ENCODE peak calls at places on chromosomes 6 and 20, in four cellular contexts. O is AG10803, P is cardiac fibroblast, S is OCI-LY7. L is an unnamed sample.

GRCh38 chr20:34558320-34559202 is at the start of gene MAP1LC3A:
- DNase-seq in O (peak), P (peak), S (no peak), L (peak)

GRCh38 chr6:154614101-154614500 is 103.6 kb upstream of the CNKSR3 start:
- DNase-seq in O (peak), P (peak), S (no peak), L (peak)

GRCh38 chr6:38259736-38260135 is 380.0 kb downstream of the BTBD9 start:
- DNase-seq in O (peak), P (peak), S (no peak), L (peak)

GRCh38 chr20:21435576-21435975 is 38.2 kb upstream of the NKX2-4 start:
- DNase-seq in O (peak), P (no peak), S (no peak), L (peak)

GRCh38 chr6:168034537-168034936 is 37.1 kb downstream of the KIF25 start:
- DNase-seq in O (no peak), P (no peak), S (no peak), L (no peak)

GRCh38 chr6:49264496-49264895 is 198.6 kb downstream of the MMUT start:
- DNase-seq in O (no peak), P (no peak), S (no peak), L (no peak)

GRCh38 chr6:46903175-46903574 is 18.6 kb downstream of the ADGRF5 start:
- DNase-seq in O (no peak), P (peak), S (no peak), L (no peak)

GRCh38 chr6:149379977-149380376 is 20.1 kb upstream of the SUMO4 start:
- DNase-seq in O (no peak), P (no peak), S (no peak), L (no peak)

GRCh38 chr6:43608310-43608763 is 20.7 kb downstream of the GTPBP2 start:
- DNase-seq in O (peak), P (peak), S (peak), L (peak)

GRCh38 chr6:9121551-9121950 is 686.2 kb upstream of the SLC35B3 start:
- DNase-seq in O (peak), P (no peak), S (no peak), L (peak)

GRCh38 chr6:165729307-165729936 is 66.4 kb upstream of the PDE10A start:
- DNase-seq in O (no peak), P (peak), S (peak), L (peak)

GRCh38 chr6:108872001-108872974 is 24.1 kb downstream of the ARMC2 start:
- DNase-seq in O (peak), P (no peak), S (peak), L (no peak)

GRCh38 chr6:193773-194310 is 98.4 kb upstream of the DUSP22 start:
- DNase-seq in O (no peak), P (no peak), S (peak), L (no peak)
- H3K4me3 ChIP-seq in O (no peak), P (no peak), S (peak), L (no peak)

GRCh38 chr20:8094845-8095244 is 37.2 kb upstream of the PLCB1 start:
- DNase-seq in O (peak), P (peak), S (no peak), L (peak)
- H3K4me3 ChIP-seq in O (no peak), P (no peak), S (no peak), L (no peak)

DNA sequence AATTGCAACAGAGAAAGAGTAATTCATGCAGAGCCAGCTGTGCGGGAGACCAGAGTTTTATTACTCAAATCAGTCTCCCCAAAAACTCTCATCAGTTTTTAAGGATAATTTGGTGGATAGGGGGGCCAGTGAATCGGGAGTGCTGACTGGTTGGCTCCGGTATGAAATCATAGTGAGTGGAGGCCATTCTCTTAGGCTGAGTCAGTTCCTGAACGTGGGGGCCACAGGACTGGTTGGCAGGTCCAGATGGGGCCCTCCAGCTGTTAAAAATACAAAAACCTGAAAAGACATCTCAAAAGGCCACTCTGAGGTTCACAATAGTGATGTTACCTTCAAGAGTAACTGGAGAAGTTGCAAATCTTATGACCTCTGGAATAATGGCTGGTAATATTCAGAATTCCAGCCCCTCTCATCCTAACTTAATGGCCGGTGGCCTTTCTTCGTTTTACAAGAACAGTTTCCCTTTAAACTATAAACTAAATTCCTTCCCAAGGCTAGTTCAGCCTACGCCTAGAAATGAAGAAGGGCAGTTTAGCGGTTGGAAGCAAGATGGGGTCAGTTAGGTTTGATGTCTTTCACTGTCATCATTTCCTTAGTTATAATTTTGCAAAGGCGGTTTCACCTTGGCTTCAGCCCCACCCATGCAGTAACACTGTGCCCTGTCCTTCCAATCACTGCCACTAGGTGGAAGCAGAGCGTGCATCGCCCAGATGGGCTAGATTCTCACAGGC is 6.8 kb upstream of the MICA start:
- DNase-seq in O (peak), P (peak), S (peak), L (peak)
- H3K4me3 ChIP-seq in O (peak), P (no peak), S (no peak), L (no peak)

GRCh38 chr6:6631526-6632276 is 43.2 kb downstream of the LY86 start:
- DNase-seq in O (peak), P (peak), S (no peak), L (no peak)

GRCh38 chr6:6635869-6636268 is 47.3 kb downstream of the LY86 start:
- DNase-seq in O (no peak), P (no peak), S (no peak), L (no peak)

GRCh38 chr6:6633898-6634734 is 45.6 kb downstream of the LY86 start:
- DNase-seq in O (no peak), P (no peak), S (no peak), L (no peak)

GRCh38 chr6:6634735-6635075 is 46.2 kb downstream of the LY86 start:
- DNase-seq in O (no peak), P (no peak), S (no peak), L (no peak)

GRCh38 chr6:6635291-6635690 is 46.8 kb downstream of the LY86 start:
- DNase-seq in O (no peak), P (no peak), S (no peak), L (no peak)
- H3K4me3 ChIP-seq in O (no peak), P (no peak), S (no peak), L (no peak)

GRCh38 chr6:109912136-109912535 is 66.0 kb upstream of the GPR6 start:
- DNase-seq in O (no peak), P (no peak), S (no peak), L (no peak)
- H3K4me3 ChIP-seq in O (no peak), P (no peak), S (no peak), L (no peak)

DNA sequence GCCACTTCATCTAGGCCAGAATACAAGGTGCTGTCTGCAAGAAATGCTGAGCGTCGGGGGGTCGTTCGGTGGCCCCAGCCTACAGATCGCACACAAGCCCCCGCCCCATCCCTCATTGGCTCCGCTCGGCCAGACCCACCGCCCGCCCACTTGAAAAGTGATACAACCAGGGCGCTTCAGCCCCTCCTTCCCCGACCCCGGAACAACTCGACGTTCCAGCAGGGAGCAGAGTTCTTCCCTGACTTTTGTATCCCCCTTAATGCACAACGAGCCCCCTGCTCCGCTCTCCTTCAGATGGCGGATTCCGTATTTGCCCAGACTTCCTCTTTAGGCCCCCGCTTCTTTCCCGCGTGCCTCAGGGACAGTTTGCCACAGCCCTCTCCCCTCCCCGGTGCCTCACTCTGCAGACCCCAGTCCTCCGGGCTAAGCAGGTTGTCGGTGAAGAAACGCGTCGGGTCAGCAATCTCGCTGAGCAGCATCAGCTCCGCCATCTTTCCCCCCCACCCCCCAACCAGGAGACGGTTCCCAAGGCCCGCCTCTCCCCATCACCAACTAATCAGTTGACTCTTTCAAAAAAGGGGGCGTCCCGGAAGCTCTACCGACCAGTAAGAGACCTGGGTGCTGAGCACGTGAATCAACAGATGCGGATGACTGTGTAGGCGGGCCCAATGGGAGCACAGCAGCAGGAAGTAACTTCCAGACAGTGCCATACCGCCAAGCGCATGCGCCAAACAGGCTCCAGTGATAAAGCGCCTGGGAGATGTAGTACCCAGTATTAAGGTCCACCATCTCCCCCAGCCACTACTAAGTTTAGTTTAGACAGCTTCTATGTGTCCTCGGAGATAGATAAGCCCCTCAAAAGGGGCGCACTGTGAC is at the start of gene ATF6B:
- DNase-seq in O (peak), P (peak), S (peak), L (peak)
- H3K4me3 ChIP-seq in O (peak), P (peak), S (peak), L (peak)

GRCh38 chr6:137496392-137496767 is 2.2 kb upstream of the OLIG3 start:
- DNase-seq in O (no peak), P (no peak), S (no peak), L (no peak)

GRCh38 chr6:137498488-137499219 is 4.5 kb upstream of the OLIG3 start:
- DNase-seq in O (no peak), P (no peak), S (no peak), L (no peak)

GRCh38 chr6:137495652-137496391 is 1.6 kb upstream of the OLIG3 start:
- DNase-seq in O (no peak), P (no peak), S (no peak), L (no peak)

GRCh38 chr6:137496909-137497721 is 2.9 kb upstream of the OLIG3 start:
- DNase-seq in O (no peak), P (no peak), S (no peak), L (no peak)

GRCh38 chr6:137497722-137498463 is 3.7 kb upstream of the OLIG3 start:
- DNase-seq in O (no peak), P (no peak), S (no peak), L (no peak)
- H3K4me3 ChIP-seq in O (no peak), P (no peak), S (no peak), L (no peak)

DNA sequence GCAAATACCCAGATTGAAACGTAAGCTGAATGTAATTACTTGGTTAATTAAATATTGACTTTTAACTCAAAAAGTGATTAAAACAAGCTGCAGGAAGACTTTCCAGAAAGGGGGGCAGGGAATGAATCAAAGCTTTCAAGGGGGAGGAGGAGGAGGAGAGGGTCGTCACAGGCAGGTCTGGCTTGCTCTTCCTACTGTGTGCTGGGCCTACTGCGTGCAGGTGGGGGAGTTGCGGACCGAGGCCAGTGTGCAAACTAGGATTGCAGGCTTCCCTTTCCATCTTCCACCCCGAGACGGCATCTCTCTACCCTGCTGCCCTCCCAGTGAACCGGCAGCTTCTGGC is 1.1 kb downstream of the SULF2 start:
- DNase-seq in O (no peak), P (no peak), S (no peak), L (no peak)
- H3K4me3 ChIP-seq in O (peak), P (peak), S (no peak), L (peak)

DNA sequence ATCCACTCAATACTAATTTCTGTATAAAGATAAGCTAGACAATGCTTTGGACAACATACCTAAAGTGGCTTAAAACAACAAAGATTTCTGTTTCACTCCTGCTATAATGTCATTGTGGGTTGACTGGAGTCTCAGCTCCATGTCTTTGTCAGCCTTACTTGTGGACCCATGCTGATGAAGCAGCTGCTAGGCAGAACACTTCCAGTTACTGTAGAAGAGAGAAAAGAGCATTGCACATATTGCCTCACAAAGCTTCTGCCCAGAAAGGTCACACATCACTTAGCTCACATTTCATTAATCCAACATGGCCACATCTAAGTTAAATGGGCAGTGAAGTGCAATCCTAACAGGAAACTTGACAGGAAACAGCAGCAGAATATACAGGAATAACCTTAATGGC is 480.5 kb upstream of the HTR1E start:
- DNase-seq in O (no peak), P (no peak), S (no peak), L (no peak)
- H3K4me3 ChIP-seq in O (no peak), P (no peak), S (no peak), L (no peak)

GRCh38 chr20:36815454-36816091 is 42.0 kb upstream of the DSN1 start:
- DNase-seq in O (no peak), P (no peak), S (no peak), L (no peak)

GRCh38 chr20:36812601-36813000 is 39.0 kb upstream of the DSN1 start:
- DNase-seq in O (no peak), P (no peak), S (no peak), L (no peak)

GRCh38 chr20:36817496-36817895 is 43.9 kb upstream of the DSN1 start:
- DNase-seq in O (no peak), P (no peak), S (no peak), L (no peak)

GRCh38 chr20:36818185-36818584 is 44.6 kb upstream of the DSN1 start:
- DNase-seq in O (no peak), P (no peak), S (no peak), L (no peak)

GRCh38 chr20:36813784-36814136 is 40.2 kb upstream of the DSN1 start:
- DNase-seq in O (no peak), P (no peak), S (no peak), L (no peak)
- H3K4me3 ChIP-seq in O (no peak), P (no peak), S (no peak), L (no peak)

L was measured in fibroblast of lung.